ENCODE peak calls at places on chromosome 18, in seven cellular contexts. F is mesendoderm, K is neuronal stem cell, S is IMR-90, X is H9, P is mesenchymal stem cell, E is trophoblast cell. W is an unnamed sample.

GRCh38 chr18:62883937-62884735 is 168.8 kb downstream of the PHLPP1 start:
- DNase-seq in E (no peak), S (no peak), P (no peak), X (no peak), K (no peak), F (no peak), W (no peak)

GRCh38 chr18:5603153-5603552 is 59.4 kb upstream of the EPB41L3 start:
- DNase-seq in K (no peak), S (no peak), F (no peak), X (no peak), E (no peak), P (no peak), W (no peak)

GRCh38 chr18:59022167-59022945 is 117.3 kb upstream of the SEC11C start:
- DNase-seq in E (no peak), F (no peak), K (no peak), P (no peak), S (no peak), X (no peak), W (no peak)

GRCh38 chr18:28729321-28729720 is 552.4 kb upstream of the CDH2 start:
- DNase-seq in P (no peak), E (no peak), K (no peak), X (no peak), S (peak; percentile 45), F (no peak), W (no peak)

GRCh38 chr18:9619056-9619455 is 4.7 kb upstream of the PPP4R1 start:
- DNase-seq in E (no peak), P (peak; percentile 44), K (no peak), S (no peak), X (no peak), F (no peak), W (no peak)

GRCh38 chr18:13756261-13756660 is 29.8 kb downstream of the RNMT start:
- DNase-seq in S (no peak), P (no peak), K (no peak), X (no peak), F (no peak), E (no peak), W (no peak)

GRCh38 chr18:76823574-76823973 is 1.2 kb downstream of the ZNF236 start:
- DNase-seq in X (peak; percentile 58), P (peak; percentile 58), S (peak; percentile 15), K (peak; percentile 30), E (no peak), F (peak; percentile 72), W (peak; percentile 66)

GRCh38 chr18:45213040-45213333 is 402.3 kb upstream of the SLC14A2 start:
- DNase-seq in X (no peak), F (no peak), E (no peak), K (no peak), S (no peak), P (no peak), W (no peak)

GRCh38 chr18:44411277-44411900 is 269.3 kb upstream of the SETBP1 start:
- DNase-seq in E (no peak), F (no peak), S (no peak), X (no peak), K (no peak), P (no peak), W (no peak)

GRCh38 chr18:37440206-37440605 is 125.4 kb downstream of the CELF4 start:
- DNase-seq in E (no peak), P (no peak), K (no peak), F (no peak), S (no peak), X (no peak), W (no peak)

GRCh38 chr18:8139127-8139591 is 470.1 kb upstream of the RAB12 start:
- DNase-seq in E (no peak), X (no peak), K (no peak), F (no peak), P (no peak), S (no peak), W (no peak)

GRCh38 chr18:73552171-73552570 is 595.5 kb downstream of the FBXO15 start:
- DNase-seq in K (no peak), F (peak; percentile 67), P (no peak), S (no peak), E (no peak), X (no peak), W (no peak)

GRCh38 chr18:62784966-62785413 is 69.6 kb downstream of the PHLPP1 start:
- DNase-seq in X (no peak), P (peak; percentile 88), E (no peak), K (no peak), F (peak; percentile 53), S (peak; percentile 84), W (no peak)

GRCh38 chr18:23575309-23575651 is 11.0 kb downstream of the NPC1 start:
- DNase-seq in S (no peak), E (peak; percentile 15), X (no peak), P (no peak), K (no peak), F (no peak), W (no peak)

GRCh38 chr18:6943143-6943542 is 174.5 kb downstream of the LAMA1 start:
- DNase-seq in E (no peak), K (no peak), X (no peak), F (no peak), P (no peak), S (no peak), W (no peak)

GRCh38 chr18:61637905-61638304 is 254.9 kb downstream of the RNF152 start:
- DNase-seq in K (no peak), F (peak; percentile 64), E (no peak), P (no peak), X (peak; percentile 55), S (no peak), W (peak; percentile 49)

GRCh38 chr18:10659000-10659399 is 133.2 kb downstream of the NAPG start:
- DNase-seq in X (no peak), S (no peak), F (peak; percentile 55), P (no peak), E (peak; percentile 70), K (no peak), W (no peak)

GRCh38 chr18:6628189-6628588 is 101.3 kb upstream of the ARHGAP28 start:
- DNase-seq in P (no peak), S (no peak), X (no peak), K (no peak), E (no peak), F (no peak), W (no peak)

GRCh38 chr18:74463271-74463670 is 6.2 kb upstream of the DIPK1C start:
- DNase-seq in F (no peak), X (no peak), E (no peak), S (no peak), K (no peak), P (no peak), W (no peak)

GRCh38 chr18:57630002-57630758 is 8.5 kb upstream of the NARS1 start:
- DNase-seq in X (peak; percentile 95), S (peak; percentile 93), F (peak; percentile 97), E (peak; percentile 87), P (peak; percentile 93), K (peak; percentile 82), W (peak; percentile 91)

GRCh38 chr18:71237636-71238035 is 948.8 kb downstream of the SOCS6 start:
- DNase-seq in S (no peak), F (no peak), P (no peak), K (no peak), E (no peak), X (no peak), W (no peak)
- H2BK5ac ChIP-seq in S (no peak overlapping the region), F (no peak overlapping the region), P (no peak overlapping the region), K (no peak overlapping the region), E (no peak overlapping the region), X (no peak overlapping the region), W (no peak overlapping the region)

GRCh38 chr18:31722369-31722957 is 38.1 kb upstream of the B4GALT6 start:
- DNase-seq in E (peak; percentile 79), F (peak; percentile 90), P (peak; percentile 79), S (peak; percentile 63), X (peak; percentile 86), K (peak; percentile 71), W (peak; percentile 60)
- H2BK5ac ChIP-seq in E (no peak overlapping the region), F (no peak overlapping the region), P (no peak overlapping the region), S (no peak overlapping the region), X (no peak overlapping the region), K (no peak overlapping the region), W (no peak overlapping the region)

DNA sequence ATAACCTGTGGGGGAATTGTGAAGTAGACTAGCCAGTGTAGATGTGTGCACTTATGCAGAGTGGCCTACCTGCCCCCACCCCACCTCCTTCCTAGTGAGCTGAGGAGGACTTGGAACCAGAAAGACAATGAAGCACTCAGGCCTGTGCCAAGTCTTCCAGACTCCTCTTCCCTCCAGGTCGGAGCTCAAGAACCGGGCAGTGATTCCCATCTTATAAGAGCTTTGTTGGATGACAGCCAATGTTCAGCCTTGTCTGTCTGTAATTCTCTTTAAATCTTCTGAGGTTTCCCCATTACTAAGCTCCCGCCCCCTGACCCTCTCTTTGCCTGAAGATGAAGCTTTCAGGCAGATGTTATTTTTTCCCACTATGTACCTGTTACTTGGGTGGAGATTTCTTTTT is 121.0 kb downstream of the SMAD2 start:
- DNase-seq in S (no peak), X (no peak), E (no peak), F (no peak), K (no peak), P (no peak), W (no peak)
- H2BK5ac ChIP-seq in S (no peak overlapping the region), X (no peak overlapping the region), E (no peak overlapping the region), F (no peak overlapping the region), K (no peak overlapping the region), P (no peak overlapping the region), W (no peak overlapping the region)

DNA sequence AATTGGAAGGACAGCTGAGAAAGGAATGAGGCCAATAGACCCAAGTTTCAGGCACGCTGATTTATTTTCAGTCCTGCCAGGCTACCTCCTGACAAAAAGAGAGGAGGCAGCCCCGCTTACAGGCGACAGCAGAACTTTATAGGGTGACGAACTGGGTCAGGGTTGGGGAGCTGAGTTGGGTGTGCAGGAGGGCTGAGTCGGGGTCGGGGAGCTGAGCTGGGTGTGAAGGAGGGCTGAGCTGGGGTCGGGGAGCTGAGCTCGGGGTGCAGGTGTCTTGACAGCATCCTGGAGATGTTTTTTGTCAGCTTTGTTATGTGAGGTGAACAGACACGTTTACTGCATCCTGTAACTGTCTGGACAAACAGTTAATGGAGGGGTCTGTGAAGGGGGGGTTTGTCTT is 342.2 kb downstream of the ADCYAP1 start:
- DNase-seq in E (no peak), K (no peak), F (no peak), X (no peak), P (no peak), S (no peak), W (no peak)
- H2BK5ac ChIP-seq in E (no peak overlapping the region), K (no peak overlapping the region), F (no peak overlapping the region), X (no peak overlapping the region), P (no peak overlapping the region), S (no peak overlapping the region), W (no peak overlapping the region)